ENCODE peak calls at places on chromosomes 5 and 9, in eight cellular contexts. One of them, this sample, is unnamed.

GRCh38 chr5:95081500-95082355 is 203.2 kb downstream of the MCTP1 start:
- DNase-seq in activated T-cell treated with anti-CD3 and anti-CD28 coated beads for 24 hours: no peak
- DNase-seq in GM23248: peak; percentile 76
- DNase-seq in mucosa of descending colon: peak; percentile 47
- DNase-seq in glutamatergic neuron: no peak
- DNase-seq in cardiac muscle cell: peak; percentile 87
- DNase-seq in activated CD4-positive, alpha-beta T cell treated with anti-CD3 and anti-CD28 coated beads, Interleukin-2, amount 10 ng/mL, durations not matched to agents 7 days and 5 days: peak; percentile 46
- DNase-seq in islet precursor cell: peak; percentile 66
- DNase-seq in this sample: peak; percentile 93

GRCh38 chr5:62331921-62332320 is 25.9 kb downstream of the KIF2A start:
- DNase-seq in activated T-cell treated with anti-CD3 and anti-CD28 coated beads for 24 hours: no peak
- DNase-seq in GM23248: no peak
- DNase-seq in mucosa of descending colon: no peak
- DNase-seq in glutamatergic neuron: no peak
- DNase-seq in cardiac muscle cell: no peak
- DNase-seq in activated CD4-positive, alpha-beta T cell treated with anti-CD3 and anti-CD28 coated beads, Interleukin-2, amount 10 ng/mL, durations not matched to agents 7 days and 5 days: no peak
- DNase-seq in islet precursor cell: no peak
- DNase-seq in this sample: no peak

GRCh38 chr5:113375492-113376060 is 59.2 kb downstream of the TSSK1B start:
- DNase-seq in activated T-cell treated with anti-CD3 and anti-CD28 coated beads for 24 hours: no peak
- DNase-seq in GM23248: no peak
- DNase-seq in mucosa of descending colon: no peak
- DNase-seq in glutamatergic neuron: no peak
- DNase-seq in cardiac muscle cell: no peak
- DNase-seq in activated CD4-positive, alpha-beta T cell treated with anti-CD3 and anti-CD28 coated beads, Interleukin-2, amount 10 ng/mL, durations not matched to agents 7 days and 5 days: no peak
- DNase-seq in islet precursor cell: no peak
- DNase-seq in this sample: no peak

GRCh38 chr5:107337281-107337680 is 333.5 kb downstream of the EFNA5 start:
- DNase-seq in activated T-cell treated with anti-CD3 and anti-CD28 coated beads for 24 hours: no peak
- DNase-seq in GM23248: peak; percentile 1
- DNase-seq in mucosa of descending colon: no peak
- DNase-seq in glutamatergic neuron: no peak
- DNase-seq in cardiac muscle cell: no peak
- DNase-seq in activated CD4-positive, alpha-beta T cell treated with anti-CD3 and anti-CD28 coated beads, Interleukin-2, amount 10 ng/mL, durations not matched to agents 7 days and 5 days: no peak
- DNase-seq in islet precursor cell: no peak
- DNase-seq in this sample: peak; percentile 78

GRCh38 chr9:29129763-29130162 is 1556.5 kb upstream of the C9orf72 start:
- DNase-seq in activated T-cell treated with anti-CD3 and anti-CD28 coated beads for 24 hours: no peak
- DNase-seq in GM23248: no peak
- DNase-seq in mucosa of descending colon: no peak
- DNase-seq in glutamatergic neuron: no peak
- DNase-seq in cardiac muscle cell: no peak
- DNase-seq in activated CD4-positive, alpha-beta T cell treated with anti-CD3 and anti-CD28 coated beads, Interleukin-2, amount 10 ng/mL, durations not matched to agents 7 days and 5 days: no peak
- DNase-seq in islet precursor cell: no peak
- DNase-seq in this sample: peak; percentile 36

GRCh38 chr9:88905506-88905905 is 85.8 kb upstream of the S1PR3 start:
- DNase-seq in activated T-cell treated with anti-CD3 and anti-CD28 coated beads for 24 hours: no peak
- DNase-seq in GM23248: peak; percentile 50
- DNase-seq in mucosa of descending colon: no peak
- DNase-seq in glutamatergic neuron: no peak
- DNase-seq in cardiac muscle cell: no peak
- DNase-seq in activated CD4-positive, alpha-beta T cell treated with anti-CD3 and anti-CD28 coated beads, Interleukin-2, amount 10 ng/mL, durations not matched to agents 7 days and 5 days: no peak
- DNase-seq in islet precursor cell: no peak
- DNase-seq in this sample: no peak

GRCh38 chr9:133779516-133780403 is 41.6 kb upstream of the SARDH start:
- DNase-seq in activated T-cell treated with anti-CD3 and anti-CD28 coated beads for 24 hours: no peak
- DNase-seq in GM23248: no peak
- DNase-seq in mucosa of descending colon: peak; percentile 31
- DNase-seq in glutamatergic neuron: no peak
- DNase-seq in cardiac muscle cell: no peak
- DNase-seq in activated CD4-positive, alpha-beta T cell treated with anti-CD3 and anti-CD28 coated beads, Interleukin-2, amount 10 ng/mL, durations not matched to agents 7 days and 5 days: no peak
- DNase-seq in islet precursor cell: no peak
- DNase-seq in this sample: no peak

GRCh38 chr5:134195666-134196065 is 18.9 kb upstream of the SKP1 start:
- DNase-seq in activated T-cell treated with anti-CD3 and anti-CD28 coated beads for 24 hours: no peak
- DNase-seq in GM23248: no peak
- DNase-seq in mucosa of descending colon: no peak
- DNase-seq in glutamatergic neuron: no peak
- DNase-seq in cardiac muscle cell: no peak
- DNase-seq in activated CD4-positive, alpha-beta T cell treated with anti-CD3 and anti-CD28 coated beads, Interleukin-2, amount 10 ng/mL, durations not matched to agents 7 days and 5 days: no peak
- DNase-seq in islet precursor cell: no peak
- DNase-seq in this sample: no peak

GRCh38 chr5:147904110-147904509 is 2.2 kb downstream of the C5orf46 start:
- DNase-seq in activated T-cell treated with anti-CD3 and anti-CD28 coated beads for 24 hours: no peak
- DNase-seq in GM23248: no peak
- DNase-seq in mucosa of descending colon: no peak
- DNase-seq in glutamatergic neuron: no peak
- DNase-seq in cardiac muscle cell: no peak
- DNase-seq in activated CD4-positive, alpha-beta T cell treated with anti-CD3 and anti-CD28 coated beads, Interleukin-2, amount 10 ng/mL, durations not matched to agents 7 days and 5 days: no peak
- DNase-seq in islet precursor cell: no peak
- DNase-seq in this sample: no peak